ENCODE peak calls at places on chromosomes 1 and 21, in seven cellular contexts. One of them, this sample, is unnamed.

GRCh38 chr1:23537296-23537993 is 6.4 kb upstream of the E2F2 start:
- DNase-seq in stomach: no peak
- DNase-seq in GM23338: no peak
- DNase-seq in left ventricle myocardium inferior: no peak
- DNase-seq in suprapubic skin: no peak
- DNase-seq in adrenal gland: no peak
- DNase-seq in CD4-positive, alpha-beta T cell: no peak
- DNase-seq in this sample: no peak

GRCh38 chr21:45324430-45325205 is 36.9 kb upstream of the POFUT2 start:
- DNase-seq in left ventricle myocardium inferior: peak
- DNase-seq in CD4-positive, alpha-beta T cell: no peak
- DNase-seq in adrenal gland: no peak
- DNase-seq in suprapubic skin: no peak
- DNase-seq in stomach: no peak
- DNase-seq in GM23338: no peak
- DNase-seq in this sample: no peak

GRCh38 chr1:152842556-152842955 is at the start of gene LCE6A:
- DNase-seq in GM23338: no peak
- DNase-seq in left ventricle myocardium inferior: no peak
- DNase-seq in stomach: no peak
- DNase-seq in adrenal gland: no peak
- DNase-seq in suprapubic skin: no peak
- DNase-seq in CD4-positive, alpha-beta T cell: no peak
- DNase-seq in this sample: no peak

GRCh38 chr1:53046930-53047329 is 15.1 kb upstream of the PODN start:
- DNase-seq in suprapubic skin: no peak
- DNase-seq in stomach: no peak
- DNase-seq in GM23338: no peak
- DNase-seq in left ventricle myocardium inferior: peak
- DNase-seq in CD4-positive, alpha-beta T cell: no peak
- DNase-seq in adrenal gland: peak
- DNase-seq in this sample: no peak

GRCh38 chr1:235206533-235207201 is 45.6 kb upstream of the RBM34 start:
- DNase-seq in stomach: no peak
- DNase-seq in adrenal gland: no peak
- DNase-seq in CD4-positive, alpha-beta T cell: no peak
- DNase-seq in suprapubic skin: no peak
- DNase-seq in GM23338: no peak
- DNase-seq in left ventricle myocardium inferior: no peak
- DNase-seq in this sample: no peak

GRCh38 chr1:26090893-26091292 is 20.7 kb upstream of the PDIK1L start:
- DNase-seq in CD4-positive, alpha-beta T cell: no peak
- DNase-seq in left ventricle myocardium inferior: no peak
- DNase-seq in adrenal gland: no peak
- DNase-seq in suprapubic skin: no peak
- DNase-seq in stomach: no peak
- DNase-seq in GM23338: no peak
- DNase-seq in this sample: no peak

GRCh38 chr1:226526801-226527595 is 21.6 kb upstream of the STUM start:
- DNase-seq in CD4-positive, alpha-beta T cell: no peak
- DNase-seq in adrenal gland: peak
- DNase-seq in GM23338: peak
- DNase-seq in stomach: peak
- DNase-seq in suprapubic skin: peak
- DNase-seq in left ventricle myocardium inferior: peak
- DNase-seq in this sample: no peak

GRCh38 chr1:228706305-228706704 is 29.0 kb upstream of the RHOU start:
- DNase-seq in GM23338: no peak
- DNase-seq in left ventricle myocardium inferior: no peak
- DNase-seq in suprapubic skin: no peak
- DNase-seq in CD4-positive, alpha-beta T cell: no peak
- DNase-seq in adrenal gland: no peak
- DNase-seq in stomach: no peak
- DNase-seq in this sample: no peak

GRCh38 chr1:42973304-42973703 is 14.6 kb upstream of the SLC2A1 start:
- DNase-seq in suprapubic skin: no peak
- DNase-seq in GM23338: no peak
- DNase-seq in left ventricle myocardium inferior: peak
- DNase-seq in adrenal gland: no peak
- DNase-seq in stomach: no peak
- DNase-seq in CD4-positive, alpha-beta T cell: no peak
- DNase-seq in this sample: no peak

GRCh38 chr1:154759196-154759595 is 110.9 kb downstream of the KCNN3 start:
- DNase-seq in GM23338: no peak
- DNase-seq in CD4-positive, alpha-beta T cell: peak
- DNase-seq in suprapubic skin: no peak
- DNase-seq in adrenal gland: no peak
- DNase-seq in left ventricle myocardium inferior: no peak
- DNase-seq in stomach: peak
- DNase-seq in this sample: no peak

GRCh38 chr1:23118957-23119792 is 49.5 kb downstream of the LUZP1 start:
- DNase-seq in CD4-positive, alpha-beta T cell: peak
- DNase-seq in suprapubic skin: no peak
- DNase-seq in stomach: no peak
- DNase-seq in left ventricle myocardium inferior: no peak
- DNase-seq in GM23338: no peak
- DNase-seq in adrenal gland: no peak
- DNase-seq in this sample: no peak

GRCh38 chr1:30678209-30678608 is 45.2 kb downstream of the MATN1 start:
- DNase-seq in left ventricle myocardium inferior: no peak
- DNase-seq in GM23338: no peak
- DNase-seq in adrenal gland: no peak
- DNase-seq in suprapubic skin: no peak
- DNase-seq in CD4-positive, alpha-beta T cell: no peak
- DNase-seq in stomach: no peak
- DNase-seq in this sample: no peak

GRCh38 chr1:30675289-30675688 is 48.1 kb downstream of the MATN1 start:
- DNase-seq in stomach: no peak
- DNase-seq in left ventricle myocardium inferior: no peak
- DNase-seq in suprapubic skin: no peak
- DNase-seq in adrenal gland: no peak
- DNase-seq in CD4-positive, alpha-beta T cell: no peak
- DNase-seq in GM23338: no peak
- DNase-seq in this sample: no peak

GRCh38 chr1:30675761-30676160 is 47.6 kb downstream of the MATN1 start:
- DNase-seq in adrenal gland: no peak
- DNase-seq in left ventricle myocardium inferior: no peak
- DNase-seq in GM23338: no peak
- DNase-seq in stomach: no peak
- DNase-seq in CD4-positive, alpha-beta T cell: no peak
- DNase-seq in suprapubic skin: no peak
- DNase-seq in this sample: peak

GRCh38 chr1:30679201-30679975 is 44.0 kb downstream of the MATN1 start:
- DNase-seq in adrenal gland: no peak
- DNase-seq in GM23338: no peak
- DNase-seq in suprapubic skin: no peak
- DNase-seq in left ventricle myocardium inferior: no peak
- DNase-seq in CD4-positive, alpha-beta T cell: no peak
- DNase-seq in stomach: no peak
- DNase-seq in this sample: no peak

GRCh38 chr1:30677471-30677870 is 45.9 kb downstream of the MATN1 start:
- DNase-seq in adrenal gland: no peak
- DNase-seq in stomach: no peak
- DNase-seq in CD4-positive, alpha-beta T cell: no peak
- DNase-seq in left ventricle myocardium inferior: no peak
- DNase-seq in suprapubic skin: no peak
- DNase-seq in GM23338: no peak
- DNase-seq in this sample: no peak
- H3K27ac ChIP-seq in adrenal gland: no peak
- H3K27ac ChIP-seq in stomach: no peak
- H3K27ac ChIP-seq in CD4-positive, alpha-beta T cell: no peak
- H3K27ac ChIP-seq in left ventricle myocardium inferior: no peak
- H3K27ac ChIP-seq in suprapubic skin: no peak
- H3K27ac ChIP-seq in GM23338: no peak
- H3K27ac ChIP-seq in this sample: peak

GRCh38 chr1:94014635-94015488 is 105.6 kb upstream of the GCLM start:
- DNase-seq in stomach: no peak
- DNase-seq in CD4-positive, alpha-beta T cell: no peak
- DNase-seq in left ventricle myocardium inferior: no peak
- DNase-seq in suprapubic skin: no peak
- DNase-seq in adrenal gland: no peak
- DNase-seq in GM23338: no peak
- DNase-seq in this sample: no peak
- H3K27ac ChIP-seq in stomach: no peak
- H3K27ac ChIP-seq in CD4-positive, alpha-beta T cell: no peak
- H3K27ac ChIP-seq in left ventricle myocardium inferior: no peak
- H3K27ac ChIP-seq in suprapubic skin: no peak
- H3K27ac ChIP-seq in adrenal gland: no peak
- H3K27ac ChIP-seq in GM23338: no peak
- H3K27ac ChIP-seq in this sample: peak

GRCh38 chr1:160641323-160642280 is 5.2 kb downstream of the SLAMF1 start:
- DNase-seq in GM23338: no peak
- DNase-seq in CD4-positive, alpha-beta T cell: no peak
- DNase-seq in left ventricle myocardium inferior: no peak
- DNase-seq in adrenal gland: no peak
- DNase-seq in suprapubic skin: no peak
- DNase-seq in stomach: no peak
- DNase-seq in this sample: no peak

GRCh38 chr1:160640359-160641123 is 6.3 kb downstream of the SLAMF1 start:
- DNase-seq in left ventricle myocardium inferior: no peak
- DNase-seq in CD4-positive, alpha-beta T cell: no peak
- DNase-seq in stomach: no peak
- DNase-seq in suprapubic skin: no peak
- DNase-seq in adrenal gland: no peak
- DNase-seq in GM23338: no peak
- DNase-seq in this sample: no peak

GRCh38 chr1:160643138-160643537 is 3.7 kb downstream of the SLAMF1 start:
- DNase-seq in stomach: no peak
- DNase-seq in suprapubic skin: no peak
- DNase-seq in CD4-positive, alpha-beta T cell: no peak
- DNase-seq in GM23338: no peak
- DNase-seq in left ventricle myocardium inferior: no peak
- DNase-seq in adrenal gland: no peak
- DNase-seq in this sample: no peak

GRCh38 chr1:160644399-160644798 is 2.4 kb downstream of the SLAMF1 start:
- DNase-seq in CD4-positive, alpha-beta T cell: no peak
- DNase-seq in GM23338: no peak
- DNase-seq in suprapubic skin: no peak
- DNase-seq in stomach: no peak
- DNase-seq in left ventricle myocardium inferior: no peak
- DNase-seq in adrenal gland: no peak
- DNase-seq in this sample: no peak

GRCh38 chr1:160642281-160642644 is 4.6 kb downstream of the SLAMF1 start:
- DNase-seq in left ventricle myocardium inferior: no peak
- DNase-seq in CD4-positive, alpha-beta T cell: no peak
- DNase-seq in suprapubic skin: no peak
- DNase-seq in GM23338: no peak
- DNase-seq in adrenal gland: no peak
- DNase-seq in stomach: no peak
- DNase-seq in this sample: no peak
- H3K27ac ChIP-seq in left ventricle myocardium inferior: no peak
- H3K27ac ChIP-seq in CD4-positive, alpha-beta T cell: peak
- H3K27ac ChIP-seq in suprapubic skin: no peak
- H3K27ac ChIP-seq in GM23338: no peak
- H3K27ac ChIP-seq in adrenal gland: no peak
- H3K27ac ChIP-seq in stomach: no peak
- H3K27ac ChIP-seq in this sample: no peak

GRCh38 chr1:230130172-230130944 is 63.3 kb downstream of the GALNT2 start:
- DNase-seq in stomach: no peak
- DNase-seq in adrenal gland: no peak
- DNase-seq in left ventricle myocardium inferior: no peak
- DNase-seq in suprapubic skin: no peak
- DNase-seq in CD4-positive, alpha-beta T cell: no peak
- DNase-seq in GM23338: no peak
- DNase-seq in this sample: no peak

GRCh38 chr1:230127105-230128054 is 60.3 kb downstream of the GALNT2 start:
- DNase-seq in suprapubic skin: no peak
- DNase-seq in CD4-positive, alpha-beta T cell: peak
- DNase-seq in GM23338: peak
- DNase-seq in stomach: no peak
- DNase-seq in adrenal gland: no peak
- DNase-seq in left ventricle myocardium inferior: no peak
- DNase-seq in this sample: no peak

GRCh38 chr1:230126529-230127104 is 59.6 kb downstream of the GALNT2 start:
- DNase-seq in adrenal gland: no peak
- DNase-seq in CD4-positive, alpha-beta T cell: no peak
- DNase-seq in suprapubic skin: no peak
- DNase-seq in stomach: no peak
- DNase-seq in GM23338: no peak
- DNase-seq in left ventricle myocardium inferior: no peak
- DNase-seq in this sample: no peak

GRCh38 chr1:230129341-230129740 is 62.3 kb downstream of the GALNT2 start:
- DNase-seq in adrenal gland: no peak
- DNase-seq in left ventricle myocardium inferior: no peak
- DNase-seq in suprapubic skin: no peak
- DNase-seq in GM23338: no peak
- DNase-seq in CD4-positive, alpha-beta T cell: no peak
- DNase-seq in stomach: no peak
- DNase-seq in this sample: no peak

DNA sequence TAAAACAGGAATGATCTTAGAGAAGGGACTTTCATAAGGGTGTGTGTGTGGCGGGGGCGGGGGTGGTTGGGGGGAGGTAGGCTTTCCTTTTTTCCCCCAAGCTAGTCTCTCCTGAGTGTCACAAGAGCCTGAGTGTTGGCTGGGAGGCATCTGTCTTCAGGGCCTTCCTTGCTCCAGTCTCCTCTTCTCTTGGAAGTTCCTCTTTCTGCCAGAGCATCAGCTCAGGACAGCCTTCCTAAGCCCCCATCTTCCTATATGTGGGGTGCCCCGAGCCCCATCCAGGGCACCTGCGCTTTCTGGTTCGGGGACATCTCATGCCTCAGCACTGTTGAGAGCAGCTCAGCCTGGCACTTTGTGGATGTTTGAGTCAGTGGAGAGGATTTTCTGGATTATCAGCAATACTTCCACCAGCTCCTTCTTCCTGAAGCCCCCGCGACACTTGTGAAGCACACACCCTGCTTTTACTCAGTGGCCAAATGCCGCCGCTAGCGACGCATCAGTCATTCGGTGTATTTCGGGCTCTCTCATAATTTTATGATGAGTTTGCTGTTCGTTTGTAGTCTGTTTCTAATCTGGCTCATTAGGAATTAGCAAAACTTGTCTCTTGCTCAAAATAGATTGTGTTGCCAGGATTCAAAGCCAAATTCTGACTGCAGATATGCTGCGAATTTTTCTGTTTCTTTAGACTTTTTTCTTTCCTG is 61.7 kb downstream of the GALNT2 start:
- DNase-seq in CD4-positive, alpha-beta T cell: no peak
- DNase-seq in suprapubic skin: no peak
- DNase-seq in left ventricle myocardium inferior: no peak
- DNase-seq in GM23338: no peak
- DNase-seq in stomach: no peak
- DNase-seq in adrenal gland: no peak
- DNase-seq in this sample: no peak
- H3K27ac ChIP-seq in CD4-positive, alpha-beta T cell: no peak
- H3K27ac ChIP-seq in suprapubic skin: no peak
- H3K27ac ChIP-seq in left ventricle myocardium inferior: no peak
- H3K27ac ChIP-seq in GM23338: no peak
- H3K27ac ChIP-seq in stomach: no peak
- H3K27ac ChIP-seq in adrenal gland: no peak
- H3K27ac ChIP-seq in this sample: no peak

DNA sequence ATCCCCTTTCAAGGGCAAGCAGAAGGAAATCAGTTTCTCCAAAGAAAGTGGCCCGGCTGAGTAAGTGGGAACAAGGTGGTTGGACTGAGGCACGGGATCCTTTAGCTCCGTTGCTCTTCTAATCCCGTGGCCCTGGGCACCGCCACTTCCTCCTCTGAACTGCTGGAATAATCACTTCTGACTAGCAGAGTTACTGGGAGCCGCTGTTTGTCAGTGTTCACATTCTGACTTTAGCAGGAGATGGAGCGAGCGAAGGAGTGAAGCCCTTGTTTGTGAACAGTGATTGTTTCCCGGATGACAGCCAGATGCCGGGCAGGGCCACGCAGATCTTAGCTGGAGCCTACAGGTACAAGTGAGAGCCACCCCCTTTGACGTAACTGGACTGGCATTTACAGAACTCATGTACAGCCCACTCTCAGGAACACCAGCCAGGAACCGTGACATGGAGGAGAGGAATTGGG is 1.3 kb upstream of the ZNF496 start:
- DNase-seq in stomach: peak
- DNase-seq in suprapubic skin: no peak
- DNase-seq in adrenal gland: peak
- DNase-seq in CD4-positive, alpha-beta T cell: no peak
- DNase-seq in GM23338: peak
- DNase-seq in left ventricle myocardium inferior: no peak
- DNase-seq in this sample: no peak
- H3K27ac ChIP-seq in stomach: peak
- H3K27ac ChIP-seq in suprapubic skin: peak
- H3K27ac ChIP-seq in adrenal gland: peak
- H3K27ac ChIP-seq in CD4-positive, alpha-beta T cell: no peak
- H3K27ac ChIP-seq in GM23338: no peak
- H3K27ac ChIP-seq in left ventricle myocardium inferior: peak
- H3K27ac ChIP-seq in this sample: peak

This sample was measured in epithelial cell of prostate.